ENCODE peak calls at places on chromosomes 4 and X, in ten cellular contexts. K is GM03348; N is stimulated activated CD4-positive, alpha-beta T cell treated with anti-CD3 and anti-CD28 coated beads, Interleukin-15, amount 100 ng/mL, for 24 hours; M is sigmoid colon; H is testis; Y is right cardiac atrium; C is midbrain; E is naive thymus-derived CD4-positive, alpha-beta T cell; G is GM12878; X is GM12892. V is an unnamed sample.

GRCh38 chrX:134443020-134443419 is 16.9 kb upstream of the HPRT1 start:
- DNase-seq in K (no peak), N (no peak), M (no peak), H (no peak), Y (no peak), C (peak), E (no peak), G (no peak), X (no peak), V (no peak)

GRCh38 chr4:167238226-167238625 is 3.9 kb upstream of the SPOCK3 start:
- DNase-seq in K (no peak), N (no peak), M (no peak), H (no peak), Y (no peak), C (no peak), E (no peak), G (no peak), X (no peak), V (peak)

GRCh38 chr4:154491731-154492249 is at the start of gene DCHS2:
- DNase-seq in K (peak), N (peak), M (peak), H (no peak), Y (peak), C (no peak), E (no peak), G (no peak), X (peak), V (peak)

GRCh38 chr4:11914406-11914805 is 485.7 kb upstream of the HS3ST1 start:
- DNase-seq in K (no peak), N (no peak), M (no peak), H (no peak), Y (no peak), C (no peak), E (no peak), G (no peak), X (no peak), V (no peak)

GRCh38 chr4:148444296-148445070 is 2.3 kb upstream of the NR3C2 start:
- DNase-seq in K (peak), N (peak), M (peak), H (peak), Y (peak), C (peak), E (peak), G (no peak), X (peak), V (no peak)

GRCh38 chr4:17324431-17324830 is 187.5 kb downstream of the QDPR start:
- DNase-seq in K (peak), N (peak), M (no peak), H (peak), Y (peak), C (peak), E (peak), G (no peak), X (no peak), V (peak)

GRCh38 chr4:185559913-185560281 is 24.6 kb upstream of the PDLIM3 start:
- DNase-seq in K (no peak), N (no peak), M (no peak), H (no peak), Y (no peak), C (no peak), E (no peak), G (no peak), X (no peak), V (peak)

GRCh38 chr4:23921993-23922392 is 32.1 kb upstream of the PPARGC1A start:
- DNase-seq in K (no peak), N (no peak), M (no peak), H (no peak), Y (no peak), C (no peak), E (no peak), G (no peak), X (no peak), V (no peak)

GRCh38 chrX:13254870-13255269 is 65.0 kb downstream of the ATXN3L start:
- DNase-seq in K (no peak), N (no peak), M (no peak), H (no peak), Y (no peak), C (no peak), E (no peak), G (no peak), X (no peak), V (no peak)

GRCh38 chrX:110341189-110342035 is 17.2 kb upstream of the RTL9 start:
- DNase-seq in K (peak), N (no peak), M (no peak), H (no peak), Y (no peak), C (no peak), E (no peak), G (no peak), X (no peak), V (peak)

GRCh38 chrX:97844943-97845342 is 961.2 kb downstream of the RPA4 start:
- DNase-seq in K (no peak), N (no peak), M (peak), H (no peak), Y (peak), C (no peak), E (no peak), G (no peak), X (no peak), V (no peak)

GRCh38 chr4:97786306-97786920 is 356.9 kb downstream of the STPG2 start:
- DNase-seq in K (no peak), N (no peak), M (no peak), H (no peak), Y (no peak), C (no peak), E (no peak), G (no peak), X (no peak), V (peak)

GRCh38 chr4:186651624-186652023 is 72.0 kb downstream of the FAT1 start:
- DNase-seq in K (no peak), N (no peak), M (peak), H (peak), Y (peak), C (peak), E (no peak), G (no peak), X (no peak), V (peak)

GRCh38 chrX:38839944-38840343 is 38.7 kb downstream of the MID1IP1 start:
- DNase-seq in K (no peak), N (no peak), M (no peak), H (no peak), Y (no peak), C (no peak), E (no peak), G (no peak), X (no peak), V (no peak)

GRCh38 chrX:152941328-152942111 is 43.7 kb downstream of the ZNF185 start:
- DNase-seq in K (peak), N (peak), M (peak), H (peak), Y (peak), C (peak), E (peak), G (peak), X (peak), V (peak)

GRCh38 chr4:116515959-116516358 is 569.4 kb downstream of the TRAM1L1 start:
- DNase-seq in K (no peak), N (no peak), M (no peak), H (no peak), Y (no peak), C (no peak), E (no peak), G (no peak), X (no peak), V (peak)

GRCh38 chr4:25619601-25620000 is 36.0 kb upstream of the SLC34A2 start:
- DNase-seq in K (no peak), N (no peak), M (no peak), H (no peak), Y (no peak), C (no peak), E (no peak), G (no peak), X (no peak), V (no peak)

GRCh38 chr4:172362569-172362968 is 549.4 kb downstream of the GALNTL6 start:
- DNase-seq in K (no peak), N (no peak), M (no peak), H (no peak), Y (no peak), C (no peak), E (no peak), G (no peak), X (no peak), V (no peak)

GRCh38 chr4:24473309-24473721 is 111.0 kb downstream of the DHX15 start:
- DNase-seq in K (peak), N (no peak), M (peak), H (peak), Y (peak), C (peak), E (no peak), G (no peak), X (no peak), V (peak)

GRCh38 chrX:110267874-110268273 is 50.0 kb downstream of the AMMECR1 start:
- DNase-seq in K (no peak), N (no peak), M (no peak), H (no peak), Y (no peak), C (no peak), E (no peak), G (no peak), X (no peak), V (no peak)